ENCODE peak calls at places on chromosomes 11 and 22, in ten cellular contexts. A is cardiac muscle cell; Z is SW 1271; H is NCI-H1436; R is CD8-positive, alpha-beta memory T cell; Y is iPS DF 19.7; F is lower leg skin; K is fibroblast of mammary gland; U is stimulated activated CD4-positive, alpha-beta T cell treated with anti-CD3 and anti-CD28 coated beads, Interleukin-15, amount 100 ng/mL, for 24 hours; M is T-helper 2 cell. W is an unnamed sample.

GRCh38 chr11:70005107-70005818 is 72.9 kb upstream of the ANO1 start:
- DNase-seq in M (no peak), U (no peak), R (no peak), Z (no peak), F (no peak), K (peak; percentile 6), A (peak; percentile 8), Y (no peak), H (no peak), W (peak; percentile 89)

GRCh38 chr22:19517919-19518567 is 6.2 kb downstream of the CLDN5 start:
- DNase-seq in H (no peak), U (no peak), Z (no peak), A (no peak), R (no peak), Y (no peak), K (no peak), M (no peak), F (peak; percentile 81), W (no peak)

GRCh38 chr11:68002943-68003845 is 703 bp downstream of the UNC93B1 start:
- DNase-seq in R (peak; percentile 71), K (no peak), Y (no peak), H (no peak), U (peak; percentile 62), A (no peak), M (peak; percentile 48), F (no peak), Z (no peak), W (peak; percentile 33)

GRCh38 chr22:40203568-40203967 is 25.8 kb downstream of the TNRC6B start:
- DNase-seq in A (no peak), Z (no peak), Y (no peak), R (peak; percentile 62), U (peak; percentile 31), K (no peak), F (no peak), M (no peak), H (no peak), W (no peak)

GRCh38 chr22:42644422-42645340 is 4.3 kb upstream of the ATP5MGL start:
- DNase-seq in M (no peak), A (peak; percentile 67), H (no peak), R (no peak), Y (no peak), Z (no peak), U (no peak), F (no peak), K (peak; percentile 45), W (peak; percentile 63)

GRCh38 chr22:44068422-44069191 is 44.5 kb downstream of the PARVB start:
- DNase-seq in M (no peak), U (no peak), Y (no peak), H (no peak), K (no peak), A (no peak), Z (no peak), R (no peak), F (no peak), W (no peak)

GRCh38 chr22:40400173-40400572 is 29.8 kb downstream of the SGSM3 start:
- DNase-seq in Z (no peak), H (no peak), F (peak; percentile 87), U (peak; percentile 58), R (peak; percentile 60), Y (no peak), M (peak; percentile 41), K (no peak), A (no peak), W (no peak)

GRCh38 chr11:43948341-43949185 is 6.1 kb downstream of the C11orf96 start:
- DNase-seq in F (peak; percentile 46), U (no peak), M (no peak), R (no peak), Z (no peak), H (no peak), Y (no peak), A (no peak), K (no peak), W (no peak)

GRCh38 chr11:59187587-59187986 is 15.7 kb downstream of the DTX4 start:
- DNase-seq in U (no peak), K (peak; percentile 18), H (no peak), F (peak; percentile 94), Y (no peak), Z (no peak), R (no peak), A (peak; percentile 61), M (no peak), W (peak; percentile 48)

GRCh38 chr11:114279778-114280532 is 16.2 kb upstream of the NNMT start:
- DNase-seq in R (no peak), A (peak; percentile 54), F (no peak), U (no peak), K (peak; percentile 72), Z (no peak), H (no peak), M (no peak), Y (no peak), W (peak; percentile 77)

GRCh38 chr11:126654886-126655806 is 299.7 kb downstream of the ST3GAL4 start:
- DNase-seq in M (no peak), A (no peak), H (peak; percentile 66), Y (no peak), Z (no peak), R (no peak), F (no peak), U (no peak), K (no peak), W (no peak)

GRCh38 chr11:27443746-27444465 is 28.7 kb downstream of the LGR4 start:
- DNase-seq in K (no peak), Y (peak; percentile 25), H (peak; percentile 42), R (no peak), F (no peak), A (no peak), M (no peak), Z (no peak), U (no peak), W (no peak)

GRCh38 chr11:64553554-64554201 is 37.3 kb upstream of the SLC22A12 start:
- DNase-seq in F (no peak), M (peak; percentile 19), K (peak; percentile 61), U (peak; percentile 60), A (peak; percentile 70), Z (peak; percentile 18), H (no peak), Y (no peak), R (peak; percentile 48), W (peak; percentile 51)

GRCh38 chr11:14746857-14747256 is 103.3 kb downstream of the PDE3B start:
- DNase-seq in A (no peak), K (no peak), Z (no peak), R (no peak), M (no peak), H (no peak), F (no peak), Y (no peak), U (no peak), W (no peak)

GRCh38 chr11:29119691-29120328 is 897.0 kb downstream of the KCNA4 start:
- DNase-seq in A (peak; percentile 79), R (no peak), M (no peak), Z (peak; percentile 57), Y (no peak), F (no peak), U (no peak), H (no peak), K (peak; percentile 71), W (peak; percentile 97)

GRCh38 chr11:14248577-14248976 is 110.4 kb downstream of the RRAS2 start:
- DNase-seq in U (no peak), Z (no peak), R (peak; percentile 16), H (no peak), K (no peak), A (no peak), M (no peak), Y (no peak), F (no peak), W (no peak)

GRCh38 chr11:96162816-96163499 is 180.0 kb downstream of the MAML2 start:
- DNase-seq in H (no peak), M (no peak), F (no peak), A (peak; percentile 98), Z (no peak), K (peak; percentile 98), U (no peak), R (no peak), Y (no peak), W (peak; percentile 94)

W was measured in EH.